ENCODE peak calls at places on chromosomes 7 and 10, in nine cellular contexts. One of them, this sample, is unnamed.

GRCh38 chr10:129335942-129336341 is 131.1 kb upstream of the MGMT start:
- DNase-seq in DMS 273 treated with DMSO at 0.1 percent for 48 hours: no peak
- DNase-seq in choroid plexus epithelial cell: no peak
- DNase-seq in AG04450: no peak
- DNase-seq in LoVo: no peak
- DNase-seq in activated CD4-positive, CD25-positive, alpha-beta regulatory T cell treated with anti-CD3 and anti-CD28 coated beads, Interleukin-2, amount 50 U/mL, for 72 hours: no peak
- DNase-seq in globus pallidus: no peak
- DNase-seq in hepatic stellate cell: no peak
- DNase-seq in fibroblast of lung: no peak
- DNase-seq in this sample: peak

GRCh38 chr7:120014920-120015465 is 258.0 kb upstream of the KCND2 start:
- DNase-seq in AG04450: no peak
- DNase-seq in hepatic stellate cell: no peak
- DNase-seq in activated CD4-positive, CD25-positive, alpha-beta regulatory T cell treated with anti-CD3 and anti-CD28 coated beads, Interleukin-2, amount 50 U/mL, for 72 hours: no peak
- DNase-seq in globus pallidus: no peak
- DNase-seq in LoVo: no peak
- DNase-seq in DMS 273 treated with DMSO at 0.1 percent for 48 hours: no peak
- DNase-seq in choroid plexus epithelial cell: no peak
- DNase-seq in fibroblast of lung: peak
- DNase-seq in this sample: no peak

GRCh38 chr7:114663502-114663901 is 248.9 kb downstream of the FOXP2 start:
- DNase-seq in fibroblast of lung: peak
- DNase-seq in LoVo: peak
- DNase-seq in activated CD4-positive, CD25-positive, alpha-beta regulatory T cell treated with anti-CD3 and anti-CD28 coated beads, Interleukin-2, amount 50 U/mL, for 72 hours: no peak
- DNase-seq in choroid plexus epithelial cell: peak
- DNase-seq in AG04450: peak
- DNase-seq in globus pallidus: peak
- DNase-seq in hepatic stellate cell: no peak
- DNase-seq in DMS 273 treated with DMSO at 0.1 percent for 48 hours: peak
- DNase-seq in this sample: peak

GRCh38 chr7:153422291-153423189 is 629.7 kb upstream of the DPP6 start:
- DNase-seq in AG04450: no peak
- DNase-seq in activated CD4-positive, CD25-positive, alpha-beta regulatory T cell treated with anti-CD3 and anti-CD28 coated beads, Interleukin-2, amount 50 U/mL, for 72 hours: no peak
- DNase-seq in hepatic stellate cell: no peak
- DNase-seq in LoVo: no peak
- DNase-seq in choroid plexus epithelial cell: no peak
- DNase-seq in fibroblast of lung: no peak
- DNase-seq in DMS 273 treated with DMSO at 0.1 percent for 48 hours: no peak
- DNase-seq in globus pallidus: no peak
- DNase-seq in this sample: no peak

GRCh38 chr10:132886211-132887099 is 55.9 kb downstream of the CFAP46 start:
- DNase-seq in AG04450: no peak
- DNase-seq in globus pallidus: no peak
- DNase-seq in choroid plexus epithelial cell: peak
- DNase-seq in fibroblast of lung: no peak
- DNase-seq in LoVo: no peak
- DNase-seq in activated CD4-positive, CD25-positive, alpha-beta regulatory T cell treated with anti-CD3 and anti-CD28 coated beads, Interleukin-2, amount 50 U/mL, for 72 hours: no peak
- DNase-seq in DMS 273 treated with DMSO at 0.1 percent for 48 hours: no peak
- DNase-seq in hepatic stellate cell: no peak
- DNase-seq in this sample: no peak

GRCh38 chr7:3968234-3968633 is 667.2 kb downstream of the SDK1 start:
- DNase-seq in activated CD4-positive, CD25-positive, alpha-beta regulatory T cell treated with anti-CD3 and anti-CD28 coated beads, Interleukin-2, amount 50 U/mL, for 72 hours: no peak
- DNase-seq in AG04450: no peak
- DNase-seq in DMS 273 treated with DMSO at 0.1 percent for 48 hours: no peak
- DNase-seq in choroid plexus epithelial cell: no peak
- DNase-seq in hepatic stellate cell: no peak
- DNase-seq in globus pallidus: no peak
- DNase-seq in fibroblast of lung: no peak
- DNase-seq in LoVo: no peak
- DNase-seq in this sample: no peak

GRCh38 chr10:118568327-118568848 is 27.1 kb downstream of the PRLHR start:
- DNase-seq in activated CD4-positive, CD25-positive, alpha-beta regulatory T cell treated with anti-CD3 and anti-CD28 coated beads, Interleukin-2, amount 50 U/mL, for 72 hours: peak
- DNase-seq in fibroblast of lung: peak
- DNase-seq in LoVo: peak
- DNase-seq in hepatic stellate cell: peak
- DNase-seq in AG04450: peak
- DNase-seq in globus pallidus: peak
- DNase-seq in choroid plexus epithelial cell: peak
- DNase-seq in DMS 273 treated with DMSO at 0.1 percent for 48 hours: no peak
- DNase-seq in this sample: no peak

GRCh38 chr10:108597657-108598319 is 1325.5 kb downstream of the XPNPEP1 start:
- DNase-seq in hepatic stellate cell: no peak
- DNase-seq in activated CD4-positive, CD25-positive, alpha-beta regulatory T cell treated with anti-CD3 and anti-CD28 coated beads, Interleukin-2, amount 50 U/mL, for 72 hours: no peak
- DNase-seq in AG04450: no peak
- DNase-seq in globus pallidus: no peak
- DNase-seq in DMS 273 treated with DMSO at 0.1 percent for 48 hours: no peak
- DNase-seq in fibroblast of lung: no peak
- DNase-seq in choroid plexus epithelial cell: no peak
- DNase-seq in LoVo: no peak
- DNase-seq in this sample: no peak

GRCh38 chr10:100009283-100009792 is 409 bp downstream of the DNMBP start:
- DNase-seq in AG04450: no peak
- DNase-seq in hepatic stellate cell: peak
- DNase-seq in globus pallidus: peak
- DNase-seq in DMS 273 treated with DMSO at 0.1 percent for 48 hours: peak
- DNase-seq in choroid plexus epithelial cell: peak
- DNase-seq in LoVo: no peak
- DNase-seq in activated CD4-positive, CD25-positive, alpha-beta regulatory T cell treated with anti-CD3 and anti-CD28 coated beads, Interleukin-2, amount 50 U/mL, for 72 hours: no peak
- DNase-seq in fibroblast of lung: peak
- DNase-seq in this sample: no peak

GRCh38 chr7:86968618-86969017 is 90.8 kb downstream of the ELAPOR2 start:
- DNase-seq in activated CD4-positive, CD25-positive, alpha-beta regulatory T cell treated with anti-CD3 and anti-CD28 coated beads, Interleukin-2, amount 50 U/mL, for 72 hours: no peak
- DNase-seq in DMS 273 treated with DMSO at 0.1 percent for 48 hours: no peak
- DNase-seq in AG04450: no peak
- DNase-seq in LoVo: peak
- DNase-seq in fibroblast of lung: peak
- DNase-seq in hepatic stellate cell: no peak
- DNase-seq in choroid plexus epithelial cell: no peak
- DNase-seq in globus pallidus: no peak
- DNase-seq in this sample: peak

GRCh38 chr7:54662701-54663100 is 96.3 kb downstream of the SEC61G start:
- DNase-seq in hepatic stellate cell: no peak
- DNase-seq in activated CD4-positive, CD25-positive, alpha-beta regulatory T cell treated with anti-CD3 and anti-CD28 coated beads, Interleukin-2, amount 50 U/mL, for 72 hours: no peak
- DNase-seq in DMS 273 treated with DMSO at 0.1 percent for 48 hours: no peak
- DNase-seq in LoVo: no peak
- DNase-seq in AG04450: no peak
- DNase-seq in globus pallidus: no peak
- DNase-seq in choroid plexus epithelial cell: no peak
- DNase-seq in fibroblast of lung: no peak
- DNase-seq in this sample: no peak

GRCh38 chr7:100577507-100577906 is 3.8 kb upstream of the SAP25 start:
- DNase-seq in globus pallidus: no peak
- DNase-seq in LoVo: no peak
- DNase-seq in fibroblast of lung: no peak
- DNase-seq in choroid plexus epithelial cell: no peak
- DNase-seq in hepatic stellate cell: no peak
- DNase-seq in AG04450: no peak
- DNase-seq in activated CD4-positive, CD25-positive, alpha-beta regulatory T cell treated with anti-CD3 and anti-CD28 coated beads, Interleukin-2, amount 50 U/mL, for 72 hours: no peak
- DNase-seq in DMS 273 treated with DMSO at 0.1 percent for 48 hours: no peak
- DNase-seq in this sample: no peak

GRCh38 chr7:125934965-125935364 is 1005.3 kb upstream of the POT1 start:
- DNase-seq in DMS 273 treated with DMSO at 0.1 percent for 48 hours: no peak
- DNase-seq in hepatic stellate cell: no peak
- DNase-seq in LoVo: no peak
- DNase-seq in choroid plexus epithelial cell: peak
- DNase-seq in globus pallidus: no peak
- DNase-seq in AG04450: no peak
- DNase-seq in fibroblast of lung: no peak
- DNase-seq in activated CD4-positive, CD25-positive, alpha-beta regulatory T cell treated with anti-CD3 and anti-CD28 coated beads, Interleukin-2, amount 50 U/mL, for 72 hours: no peak
- DNase-seq in this sample: no peak

GRCh38 chr7:50212016-50212325 is 92.5 kb upstream of the IKZF1 start:
- DNase-seq in AG04450: no peak
- DNase-seq in choroid plexus epithelial cell: no peak
- DNase-seq in globus pallidus: no peak
- DNase-seq in activated CD4-positive, CD25-positive, alpha-beta regulatory T cell treated with anti-CD3 and anti-CD28 coated beads, Interleukin-2, amount 50 U/mL, for 72 hours: no peak
- DNase-seq in LoVo: no peak
- DNase-seq in hepatic stellate cell: no peak
- DNase-seq in fibroblast of lung: no peak
- DNase-seq in DMS 273 treated with DMSO at 0.1 percent for 48 hours: no peak
- DNase-seq in this sample: no peak

GRCh38 chr10:114346176-114347031 is 57.9 kb downstream of the AFAP1L2 start:
- DNase-seq in activated CD4-positive, CD25-positive, alpha-beta regulatory T cell treated with anti-CD3 and anti-CD28 coated beads, Interleukin-2, amount 50 U/mL, for 72 hours: no peak
- DNase-seq in globus pallidus: peak
- DNase-seq in AG04450: no peak
- DNase-seq in LoVo: peak
- DNase-seq in fibroblast of lung: no peak
- DNase-seq in hepatic stellate cell: no peak
- DNase-seq in choroid plexus epithelial cell: no peak
- DNase-seq in DMS 273 treated with DMSO at 0.1 percent for 48 hours: no peak
- DNase-seq in this sample: no peak

GRCh38 chr7:105990726-105991465 is 27.8 kb downstream of the CDHR3 start:
- DNase-seq in activated CD4-positive, CD25-positive, alpha-beta regulatory T cell treated with anti-CD3 and anti-CD28 coated beads, Interleukin-2, amount 50 U/mL, for 72 hours: no peak
- DNase-seq in AG04450: no peak
- DNase-seq in globus pallidus: no peak
- DNase-seq in DMS 273 treated with DMSO at 0.1 percent for 48 hours: no peak
- DNase-seq in LoVo: no peak
- DNase-seq in hepatic stellate cell: no peak
- DNase-seq in choroid plexus epithelial cell: peak
- DNase-seq in fibroblast of lung: peak
- DNase-seq in this sample: peak

GRCh38 chr10:74134240-74134820 is 16.3 kb downstream of the AP3M1 start:
- DNase-seq in activated CD4-positive, CD25-positive, alpha-beta regulatory T cell treated with anti-CD3 and anti-CD28 coated beads, Interleukin-2, amount 50 U/mL, for 72 hours: no peak
- DNase-seq in LoVo: no peak
- DNase-seq in choroid plexus epithelial cell: no peak
- DNase-seq in AG04450: no peak
- DNase-seq in hepatic stellate cell: no peak
- DNase-seq in globus pallidus: no peak
- DNase-seq in fibroblast of lung: no peak
- DNase-seq in DMS 273 treated with DMSO at 0.1 percent for 48 hours: no peak
- DNase-seq in this sample: no peak

GRCh38 chr7:116876664-116877442 is 14.5 kb downstream of the CAPZA2 start:
- DNase-seq in activated CD4-positive, CD25-positive, alpha-beta regulatory T cell treated with anti-CD3 and anti-CD28 coated beads, Interleukin-2, amount 50 U/mL, for 72 hours: no peak
- DNase-seq in DMS 273 treated with DMSO at 0.1 percent for 48 hours: no peak
- DNase-seq in AG04450: no peak
- DNase-seq in globus pallidus: no peak
- DNase-seq in hepatic stellate cell: no peak
- DNase-seq in fibroblast of lung: peak
- DNase-seq in choroid plexus epithelial cell: peak
- DNase-seq in LoVo: no peak
- DNase-seq in this sample: no peak

GRCh38 chr10:12869427-12869826 is 132.1 kb downstream of the CCDC3 start:
- DNase-seq in hepatic stellate cell: no peak
- DNase-seq in LoVo: no peak
- DNase-seq in fibroblast of lung: no peak
- DNase-seq in choroid plexus epithelial cell: no peak
- DNase-seq in AG04450: no peak
- DNase-seq in DMS 273 treated with DMSO at 0.1 percent for 48 hours: no peak
- DNase-seq in globus pallidus: no peak
- DNase-seq in activated CD4-positive, CD25-positive, alpha-beta regulatory T cell treated with anti-CD3 and anti-CD28 coated beads, Interleukin-2, amount 50 U/mL, for 72 hours: no peak
- DNase-seq in this sample: no peak

GRCh38 chr10:111347386-111348005 is 270.7 kb downstream of the ADRA2A start:
- DNase-seq in AG04450: no peak
- DNase-seq in DMS 273 treated with DMSO at 0.1 percent for 48 hours: no peak
- DNase-seq in LoVo: no peak
- DNase-seq in choroid plexus epithelial cell: no peak
- DNase-seq in hepatic stellate cell: no peak
- DNase-seq in activated CD4-positive, CD25-positive, alpha-beta regulatory T cell treated with anti-CD3 and anti-CD28 coated beads, Interleukin-2, amount 50 U/mL, for 72 hours: no peak
- DNase-seq in globus pallidus: no peak
- DNase-seq in fibroblast of lung: no peak
- DNase-seq in this sample: no peak

GRCh38 chr7:151134743-151135524 is 32.6 kb downstream of the GBX1 start:
- DNase-seq in hepatic stellate cell: no peak
- DNase-seq in fibroblast of lung: no peak
- DNase-seq in DMS 273 treated with DMSO at 0.1 percent for 48 hours: no peak
- DNase-seq in choroid plexus epithelial cell: no peak
- DNase-seq in AG04450: no peak
- DNase-seq in LoVo: no peak
- DNase-seq in activated CD4-positive, CD25-positive, alpha-beta regulatory T cell treated with anti-CD3 and anti-CD28 coated beads, Interleukin-2, amount 50 U/mL, for 72 hours: no peak
- DNase-seq in globus pallidus: no peak
- DNase-seq in this sample: no peak

GRCh38 chr10:43931308-43931930 is 282.7 kb upstream of the ZNF32 start:
- DNase-seq in globus pallidus: no peak
- DNase-seq in LoVo: no peak
- DNase-seq in choroid plexus epithelial cell: peak
- DNase-seq in activated CD4-positive, CD25-positive, alpha-beta regulatory T cell treated with anti-CD3 and anti-CD28 coated beads, Interleukin-2, amount 50 U/mL, for 72 hours: no peak
- DNase-seq in DMS 273 treated with DMSO at 0.1 percent for 48 hours: no peak
- DNase-seq in AG04450: peak
- DNase-seq in fibroblast of lung: peak
- DNase-seq in hepatic stellate cell: peak
- DNase-seq in this sample: no peak

GRCh38 chr7:90345548-90346319 is 782 bp upstream of the GTPBP10 start:
- DNase-seq in AG04450: no peak
- DNase-seq in hepatic stellate cell: no peak
- DNase-seq in DMS 273 treated with DMSO at 0.1 percent for 48 hours: peak
- DNase-seq in globus pallidus: peak
- DNase-seq in LoVo: peak
- DNase-seq in fibroblast of lung: peak
- DNase-seq in choroid plexus epithelial cell: peak
- DNase-seq in activated CD4-positive, CD25-positive, alpha-beta regulatory T cell treated with anti-CD3 and anti-CD28 coated beads, Interleukin-2, amount 50 U/mL, for 72 hours: no peak
- DNase-seq in this sample: no peak

GRCh38 chr7:94060772-94061171 is 56.6 kb upstream of the BET1 start:
- DNase-seq in LoVo: no peak
- DNase-seq in hepatic stellate cell: no peak
- DNase-seq in globus pallidus: no peak
- DNase-seq in AG04450: no peak
- DNase-seq in choroid plexus epithelial cell: no peak
- DNase-seq in activated CD4-positive, CD25-positive, alpha-beta regulatory T cell treated with anti-CD3 and anti-CD28 coated beads, Interleukin-2, amount 50 U/mL, for 72 hours: no peak
- DNase-seq in fibroblast of lung: peak
- DNase-seq in DMS 273 treated with DMSO at 0.1 percent for 48 hours: no peak
- DNase-seq in this sample: no peak

GRCh38 chr7:129612112-129613015 is 844 bp downstream of the NRF1 start:
- DNase-seq in choroid plexus epithelial cell: peak
- DNase-seq in AG04450: no peak
- DNase-seq in LoVo: peak
- DNase-seq in globus pallidus: peak
- DNase-seq in hepatic stellate cell: peak
- DNase-seq in DMS 273 treated with DMSO at 0.1 percent for 48 hours: peak
- DNase-seq in activated CD4-positive, CD25-positive, alpha-beta regulatory T cell treated with anti-CD3 and anti-CD28 coated beads, Interleukin-2, amount 50 U/mL, for 72 hours: peak
- DNase-seq in fibroblast of lung: peak
- DNase-seq in this sample: peak

GRCh38 chr10:124259139-124259825 is 159.4 kb downstream of the OAT start:
- DNase-seq in hepatic stellate cell: no peak
- DNase-seq in DMS 273 treated with DMSO at 0.1 percent for 48 hours: no peak
- DNase-seq in globus pallidus: no peak
- DNase-seq in activated CD4-positive, CD25-positive, alpha-beta regulatory T cell treated with anti-CD3 and anti-CD28 coated beads, Interleukin-2, amount 50 U/mL, for 72 hours: no peak
- DNase-seq in choroid plexus epithelial cell: peak
- DNase-seq in LoVo: no peak
- DNase-seq in AG04450: no peak
- DNase-seq in fibroblast of lung: peak
- DNase-seq in this sample: no peak

GRCh38 chr10:50216418-50216817 is 34.9 kb downstream of the ASAH2 start:
- DNase-seq in activated CD4-positive, CD25-positive, alpha-beta regulatory T cell treated with anti-CD3 and anti-CD28 coated beads, Interleukin-2, amount 50 U/mL, for 72 hours: no peak
- DNase-seq in LoVo: no peak
- DNase-seq in fibroblast of lung: no peak
- DNase-seq in hepatic stellate cell: no peak
- DNase-seq in choroid plexus epithelial cell: no peak
- DNase-seq in globus pallidus: no peak
- DNase-seq in DMS 273 treated with DMSO at 0.1 percent for 48 hours: no peak
- DNase-seq in AG04450: no peak
- DNase-seq in this sample: no peak

GRCh38 chr7:70317356-70317755 is 719.1 kb downstream of the AUTS2 start:
- DNase-seq in AG04450: no peak
- DNase-seq in globus pallidus: no peak
- DNase-seq in hepatic stellate cell: no peak
- DNase-seq in LoVo: peak
- DNase-seq in choroid plexus epithelial cell: no peak
- DNase-seq in DMS 273 treated with DMSO at 0.1 percent for 48 hours: no peak
- DNase-seq in fibroblast of lung: peak
- DNase-seq in activated CD4-positive, CD25-positive, alpha-beta regulatory T cell treated with anti-CD3 and anti-CD28 coated beads, Interleukin-2, amount 50 U/mL, for 72 hours: no peak
- DNase-seq in this sample: peak

GRCh38 chr7:3065724-3066143 is 22.1 kb upstream of the CARD11 start:
- DNase-seq in fibroblast of lung: peak
- DNase-seq in globus pallidus: peak
- DNase-seq in AG04450: no peak
- DNase-seq in LoVo: no peak
- DNase-seq in choroid plexus epithelial cell: peak
- DNase-seq in activated CD4-positive, CD25-positive, alpha-beta regulatory T cell treated with anti-CD3 and anti-CD28 coated beads, Interleukin-2, amount 50 U/mL, for 72 hours: peak
- DNase-seq in hepatic stellate cell: no peak
- DNase-seq in DMS 273 treated with DMSO at 0.1 percent for 48 hours: peak
- DNase-seq in this sample: no peak

GRCh38 chr7:95772298-95772770 is at the start of gene DYNC1I1:
- DNase-seq in globus pallidus: peak
- DNase-seq in activated CD4-positive, CD25-positive, alpha-beta regulatory T cell treated with anti-CD3 and anti-CD28 coated beads, Interleukin-2, amount 50 U/mL, for 72 hours: no peak
- DNase-seq in AG04450: no peak
- DNase-seq in fibroblast of lung: peak
- DNase-seq in DMS 273 treated with DMSO at 0.1 percent for 48 hours: peak
- DNase-seq in choroid plexus epithelial cell: peak
- DNase-seq in LoVo: peak
- DNase-seq in hepatic stellate cell: peak
- DNase-seq in this sample: no peak

GRCh38 chr7:94655562-94655883 is 410 bp downstream of the SGCE start:
- DNase-seq in fibroblast of lung: no peak
- DNase-seq in activated CD4-positive, CD25-positive, alpha-beta regulatory T cell treated with anti-CD3 and anti-CD28 coated beads, Interleukin-2, amount 50 U/mL, for 72 hours: no peak
- DNase-seq in choroid plexus epithelial cell: no peak
- DNase-seq in DMS 273 treated with DMSO at 0.1 percent for 48 hours: no peak
- DNase-seq in AG04450: no peak
- DNase-seq in LoVo: no peak
- DNase-seq in hepatic stellate cell: no peak
- DNase-seq in globus pallidus: no peak
- DNase-seq in this sample: no peak

This sample was measured in NCI-H446 treated with DMSO at 0.1 percent for 48 hours.